ENCODE peak calls at places on chromosomes 11 and 22, in five cellular contexts. U is fibroblast of pulmonary artery; J is iris pigment epithelial cell; L is activated CD4-positive, alpha-beta memory T cell treated with anti-CD3 and anti-CD28 coated beads for 36 hours; N is amniotic epithelial cell. X is an unnamed sample.

GRCh38 chr22:49195636-49196035 is 632.0 kb downstream of the BRD1 start:
- DNase-seq in U (no peak), J (no peak), L (no peak), N (no peak), X (no peak)

GRCh38 chr11:65921033-65921555 is 1.9 kb downstream of the DRAP1 start:
- DNase-seq in U (no peak), J (no peak), L (no peak), N (no peak), X (no peak)

GRCh38 chr11:2940166-2940929 is 11.1 kb upstream of the PHLDA2 start:
- DNase-seq in U (peak; percentile 28), J (no peak), L (peak; percentile 67), N (no peak), X (peak; percentile 85)

GRCh38 chr11:2447253-2447950 is 2.6 kb downstream of the KCNQ1 start:
- DNase-seq in U (no peak), J (no peak), L (peak; percentile 31), N (peak; percentile 3), X (peak; percentile 66)

GRCh38 chr11:19646921-19647320 is 65.7 kb upstream of the NAV2 start:
- DNase-seq in U (peak; percentile 85), J (peak; percentile 96), L (no peak), N (peak; percentile 95), X (no peak)

GRCh38 chr11:75800136-75800675 is 14.8 kb upstream of the UVRAG start:
- DNase-seq in U (no peak), J (no peak), L (no peak), N (no peak), X (peak; percentile 61)

GRCh38 chr11:134024420-134025085 is 44.3 kb upstream of the JAM3 start:
- DNase-seq in U (no peak), J (peak; percentile 14), L (peak; percentile 62), N (no peak), X (no peak)

GRCh38 chr11:76336597-76336996 is 44.3 kb downstream of the THAP12 start:
- DNase-seq in U (no peak), J (no peak), L (no peak), N (no peak), X (no peak)

GRCh38 chr11:119773016-119773415 is 44.0 kb upstream of the NECTIN1 start:
- DNase-seq in U (no peak), J (no peak), L (no peak), N (no peak), X (no peak)

GRCh38 chr11:120125005-120125404 is 12.9 kb downstream of the TRIM29 start:
- DNase-seq in U (no peak), J (peak; percentile 34), L (no peak), N (peak; percentile 8), X (peak; percentile 39)

GRCh38 chr22:24550028-24550901 is 4.7 kb downstream of the GUCD1 start:
- DNase-seq in U (peak; percentile 13), J (peak; percentile 14), L (no peak), N (peak; percentile 31), X (no peak)

GRCh38 chr22:29765905-29766631 is 739 bp downstream of the ZMAT5 start:
- DNase-seq in U (no peak), J (no peak), L (peak; percentile 58), N (no peak), X (no peak)

GRCh38 chr11:73465019-73465675 is 88.9 kb downstream of the RELT start:
- DNase-seq in U (no peak), J (no peak), L (no peak), N (peak; percentile 37), X (no peak)

GRCh38 chr11:104073950-104074349 is 37.5 kb downstream of the DDI1 start:
- DNase-seq in U (no peak), J (peak; percentile 93), L (no peak), N (peak; percentile 93), X (peak; percentile 46)

X was measured in aorta.